ENCODE peak calls at places on chromosomes 2 and 18, in ten cellular contexts. N is AG10803; P is KBM-7; W is GM12865; Z is body of pancreas; L is Calu3; T is stimulated activated CD4-positive, alpha-beta T cell treated with anti-CD3 and anti-CD28 coated beads, Interleukin-12 subunit alpha, Interleukin-12 subunit beta, amount 100 ng/mL, for 48 hours; B is HuH-7.5; S is NCI-H2029; R is MV-4-11. M is an unnamed sample.

GRCh38 chr2:113842919-113843736 is 46.8 kb upstream of the ACTR3 start:
- DNase-seq in Z (no peak), S (no peak), B (no peak), W (no peak), T (no peak), L (no peak), N (peak), R (no peak), P (no peak), M (peak)

GRCh38 chr2:99608092-99608491 is 118.3 kb upstream of the REV1 start:
- DNase-seq in W (no peak), P (no peak), S (no peak), T (no peak), L (no peak), B (no peak), Z (no peak), N (peak), R (no peak), M (no peak)

GRCh38 chr2:128304715-128305554 is 13.7 kb downstream of the HS6ST1 start:
- DNase-seq in L (peak), W (no peak), R (no peak), Z (peak), S (peak), B (peak), T (no peak), N (peak), P (peak), M (peak)

GRCh38 chr2:109020217-109020637 is 31.2 kb upstream of the EDAR start:
- DNase-seq in L (no peak), N (peak), B (peak), Z (no peak), P (peak), W (no peak), T (no peak), R (no peak), S (no peak), M (peak)

GRCh38 chr2:166521155-166521554 is 27.1 kb upstream of the SCN7A start:
- DNase-seq in T (no peak), N (no peak), Z (no peak), R (no peak), L (no peak), S (no peak), B (no peak), P (no peak), W (no peak), M (no peak)

GRCh38 chr2:105873721-105874120 is 129.0 kb downstream of the NCK2 start:
- DNase-seq in W (peak), B (peak), N (peak), T (peak), L (peak), P (peak), S (no peak), R (peak), Z (peak), M (peak)

GRCh38 chr2:136358576-136358975 is 240.6 kb upstream of the CXCR4 start:
- DNase-seq in P (no peak), Z (no peak), B (no peak), T (no peak), R (no peak), W (no peak), L (no peak), N (no peak), S (no peak), M (no peak)

GRCh38 chr2:199740111-199740428 is 110.9 kb downstream of the FTCDNL1 start:
- DNase-seq in W (no peak), T (no peak), R (no peak), Z (no peak), N (no peak), S (no peak), L (no peak), P (no peak), B (no peak), M (no peak)

GRCh38 chr18:21489119-21489750 is 111.3 kb downstream of the ESCO1 start:
- DNase-seq in P (peak), L (peak), T (no peak), B (peak), N (peak), Z (peak), R (no peak), S (peak), W (peak), M (peak)

GRCh38 chr2:36338827-36339145 is 16.8 kb upstream of the CRIM1 start:
- DNase-seq in L (no peak), S (no peak), P (no peak), B (no peak), W (no peak), R (no peak), N (peak), Z (no peak), T (no peak), M (peak)

GRCh38 chr18:57209697-57210096 is 62.8 kb downstream of the BOD1L2 start:
- DNase-seq in S (no peak), W (peak), P (no peak), Z (no peak), R (peak), L (no peak), B (no peak), N (no peak), T (no peak), M (no peak)

GRCh38 chr2:173286153-173286809 is 68.4 kb upstream of the CDCA7 start:
- DNase-seq in P (peak), R (peak), S (no peak), T (no peak), W (peak), N (no peak), L (peak), B (no peak), Z (no peak), M (no peak)

GRCh38 chr2:179412116-179412515 is 147.5 kb upstream of the SESTD1 start:
- DNase-seq in N (no peak), P (no peak), Z (no peak), B (no peak), W (no peak), R (no peak), T (no peak), S (no peak), L (no peak), M (no peak)

GRCh38 chr2:147910990-147911473 is 66.2 kb downstream of the ACVR2A start:
- DNase-seq in R (peak), W (peak), S (peak), P (peak), T (no peak), B (no peak), N (peak), Z (peak), L (peak), M (peak)

GRCh38 chr2:223789423-223789822 is 48.0 kb downstream of the AP1S3 start:
- DNase-seq in P (no peak), W (no peak), R (no peak), N (no peak), Z (no peak), S (no peak), B (no peak), L (no peak), T (no peak), M (no peak)

GRCh38 chr2:191719261-191719660 is 41.3 kb downstream of the NABP1 start:
- DNase-seq in P (no peak), L (no peak), W (no peak), T (no peak), N (no peak), B (no peak), Z (no peak), R (no peak), S (no peak), M (no peak)

GRCh38 chr2:184646177-184646576 is 47.8 kb downstream of the ZNF804A start:
- DNase-seq in L (peak), B (no peak), T (no peak), S (no peak), R (no peak), W (peak), Z (no peak), P (no peak), N (peak), M (no peak)

GRCh38 chr18:42141439-42141838 is 186.4 kb downstream of the PIK3C3 start:
- DNase-seq in S (no peak), T (no peak), R (no peak), P (no peak), W (no peak), N (peak), B (no peak), Z (no peak), L (no peak), M (no peak)

GRCh38 chr2:182605166-182605565 is 110.9 kb upstream of the DNAJC10 start:
- DNase-seq in S (no peak), B (no peak), Z (no peak), W (no peak), T (no peak), R (no peak), P (no peak), L (no peak), N (no peak), M (no peak)

GRCh38 chr18:36411745-36412168 is 114.2 kb downstream of the FHOD3 start:
- DNase-seq in W (peak), B (peak), N (no peak), T (no peak), P (peak), Z (no peak), L (peak), S (no peak), R (peak), M (peak)

GRCh38 chr2:82694431-82694830 is 1764.6 kb downstream of the SUCLG1 start:
- DNase-seq in S (no peak), B (no peak), N (no peak), T (no peak), Z (no peak), R (no peak), W (no peak), L (no peak), P (no peak), M (no peak)

GRCh38 chr18:4125246-4125938 is 329.7 kb downstream of the DLGAP1 start:
- DNase-seq in Z (peak), N (peak), B (no peak), S (no peak), T (no peak), L (no peak), R (no peak), P (no peak), W (no peak), M (peak)

GRCh38 chr18:48408727-48409590 is at the start of gene ZBTB7C:
- DNase-seq in T (no peak), R (no peak), N (peak), B (peak), S (no peak), Z (no peak), W (no peak), P (no peak), L (peak), M (peak)

GRCh38 chr2:108594132-108594981 is 60.1 kb downstream of the LIMS1 start:
- DNase-seq in B (no peak), L (peak), S (no peak), T (no peak), Z (peak), W (peak), R (peak), P (peak), N (peak), M (peak)

GRCh38 chr18:45528712-45529336 is 86.5 kb upstream of the SLC14A2 start:
- DNase-seq in B (no peak), W (no peak), R (no peak), L (no peak), P (no peak), S (no peak), T (no peak), Z (no peak), N (no peak), M (no peak)

GRCh38 chr2:112666764-112667122 is 21.0 kb downstream of the SLC20A1 start:
- DNase-seq in W (no peak), B (no peak), Z (no peak), L (no peak), N (no peak), P (no peak), T (no peak), R (peak), S (no peak), M (no peak)

GRCh38 chr2:32479224-32479623 is 122.4 kb downstream of the BIRC6 start:
- DNase-seq in W (no peak), S (no peak), B (no peak), Z (no peak), T (no peak), L (no peak), P (no peak), N (peak), R (no peak), M (peak)

GRCh38 chr2:238108423-238109201 is 8.5 kb downstream of the ESPNL start:
- DNase-seq in W (peak), L (no peak), B (no peak), P (peak), N (no peak), R (no peak), Z (no peak), S (no peak), T (no peak), M (no peak)

GRCh38 chr18:74243127-74243526 is 48.6 kb downstream of the CYB5A start:
- DNase-seq in P (no peak), Z (no peak), T (no peak), W (no peak), B (no peak), L (no peak), N (no peak), S (no peak), R (no peak), M (no peak)

GRCh38 chr2:1582891-1583341 is 161.4 kb downstream of the PXDN start:
- DNase-seq in W (no peak), S (no peak), P (no peak), Z (no peak), L (no peak), B (no peak), R (no peak), T (no peak), N (no peak), M (no peak)

GRCh38 chr18:67109535-67109934 is 407.0 kb downstream of the DSEL start:
- DNase-seq in P (no peak), B (no peak), S (no peak), R (no peak), L (no peak), T (no peak), Z (peak), W (no peak), N (no peak), M (no peak)

GRCh38 chr2:151669585-151670081 is 64.6 kb downstream of the NEB start:
- DNase-seq in N (no peak), S (no peak), P (peak), B (no peak), W (no peak), T (peak), R (no peak), L (peak), Z (no peak), M (no peak)

GRCh38 chr2:152499921-152500320 is 164.9 kb downstream of the FMNL2 start:
- DNase-seq in R (peak), Z (peak), S (no peak), N (peak), P (no peak), L (no peak), W (peak), B (no peak), T (no peak), M (no peak)

GRCh38 chr2:72131916-72132841 is 15.5 kb downstream of the CYP26B1 start:
- DNase-seq in B (no peak), R (no peak), L (no peak), S (no peak), P (no peak), Z (no peak), T (no peak), W (no peak), N (no peak), M (no peak)